ENCODE peak calls at places on chromosomes 2 and 18, in six cellular contexts. P, L, G, V, F and H are unnamed samples. For H3K36me3, the result is how much of the 10 kb centered on the place peaks cover.

GRCh38 chr18:23495723-23496440 is 7.4 kb upstream of the RMC1 start:
- DNase-seq in P (no peak), L (no peak), G (no peak), V (no peak), F (no peak), H (no peak)

GRCh38 chr2:72325592-72326422 is 178.1 kb upstream of the CYP26B1 start:
- DNase-seq in P (peak), L (peak), G (peak), V (no peak), F (peak), H (peak)

GRCh38 chr2:241768251-241768711 is 8.3 kb upstream of the GAL3ST2 start:
- DNase-seq in P (no peak), L (no peak), G (no peak), V (no peak), F (no peak), H (no peak)

GRCh38 chr2:151999058-151999457 is 99.8 kb downstream of the CACNB4 start:
- DNase-seq in P (peak), L (peak), G (peak), V (no peak), F (peak), H (no peak)

GRCh38 chr2:84970266-84970955 is 550 bp upstream of the KCMF1 start:
- DNase-seq in P (peak), L (peak), G (peak), V (peak), F (peak), H (peak)

GRCh38 chr2:152336854-152337510 is 2.0 kb downstream of the FMNL2 start:
- DNase-seq in P (peak), L (peak), G (peak), V (no peak), F (peak), H (no peak)

GRCh38 chr2:236872971-236873370 is 212.7 kb upstream of the COPS8 start:
- DNase-seq in P (no peak), L (no peak), G (no peak), V (no peak), F (no peak), H (no peak)

GRCh38 chr18:770583-770961 is 41.5 kb downstream of the YES1 start:
- DNase-seq in P (peak), L (no peak), G (no peak), V (no peak), F (no peak), H (no peak)

GRCh38 chr2:164913011-164913410 is 42.3 kb downstream of the SLC38A11 start:
- DNase-seq in P (peak), L (peak), G (no peak), V (no peak), F (no peak), H (no peak)

GRCh38 chr2:176584333-176584732 is 315.1 kb downstream of the MTX2 start:
- DNase-seq in P (no peak), L (no peak), G (no peak), V (no peak), F (no peak), H (no peak)

GRCh38 chr2:239598732-239599090 is 197.9 kb upstream of the HDAC4 start:
- DNase-seq in P (peak), L (no peak), G (peak), V (no peak), F (no peak), H (no peak)

GRCh38 chr2:86031606-86032005 is 74.1 kb downstream of the POLR1A start:
- DNase-seq in P (no peak), L (no peak), G (no peak), V (no peak), F (no peak), H (no peak)

GRCh38 chr2:10327896-10328666 is 25.4 kb downstream of the HPCAL1 start:
- DNase-seq in P (no peak), L (no peak), G (no peak), V (no peak), F (peak), H (no peak)

GRCh38 chr2:59383473-59383872 is 1142.3 kb upstream of the FANCL start:
- DNase-seq in P (no peak), L (no peak), G (no peak), V (no peak), F (no peak), H (no peak)

GRCh38 chr2:221874444-221874843 is 302.3 kb upstream of the EPHA4 start:
- DNase-seq in P (no peak), L (no peak), G (no peak), V (no peak), F (no peak), H (no peak)

GRCh38 chr2:230443540-230443939 is 27.5 kb downstream of the SP100 start:
- DNase-seq in P (no peak), L (no peak), G (no peak), V (no peak), F (no peak), H (no peak)

GRCh38 chr18:21179590-21180220 is 62.3 kb upstream of the GREB1L start:
- DNase-seq in P (peak), L (peak), G (peak), V (no peak), F (peak), H (no peak)

GRCh38 chr2:237514474-237515130 is 27.6 kb downstream of the MLPH start:
- DNase-seq in P (no peak), L (no peak), G (no peak), V (no peak), F (no peak), H (no peak)

GRCh38 chr2:230164139-230164538 is 55.6 kb downstream of the SP110 start:
- DNase-seq in P (no peak), L (no peak), G (no peak), V (no peak), F (no peak), H (no peak)

GRCh38 chr2:8522682-8523081 is 159.2 kb upstream of the ID2 start:
- DNase-seq in P (no peak), L (no peak), G (no peak), V (no peak), F (no peak), H (no peak)

GRCh38 chr2:26519396-26519991 is 41.6 kb upstream of the OTOF start:
- DNase-seq in P (peak), L (no peak), G (no peak), V (no peak), F (no peak), H (no peak)

GRCh38 chr2:172578054-172578453 is 22.2 kb downstream of the PDK1 start:
- DNase-seq in P (no peak), L (no peak), G (no peak), V (no peak), F (no peak), H (no peak)
- H3K36me3 ChIP-seq in P (under half), L (under half), G (half or more), V (half or more), F (under half), H (under half)

GRCh38 chr18:54181856-54182612 is 42.4 kb downstream of the MBD2 start:
- DNase-seq in P (no peak), L (no peak), G (no peak), V (no peak), F (no peak), H (no peak)
- H3K36me3 ChIP-seq in P (under half), L (under half), G (under half), V (half or more), F (under half), H (under half)

GRCh38 chr2:127582863-127583861 is 47.7 kb downstream of the MYO7B start:
- DNase-seq in P (no peak), L (no peak), G (peak), V (no peak), F (peak), H (no peak)

GRCh38 chr2:127580167-127581049 is 44.9 kb downstream of the MYO7B start:
- DNase-seq in P (no peak), L (no peak), G (peak), V (no peak), F (peak), H (no peak)

GRCh38 chr2:127581516-127582490 is 46.3 kb downstream of the MYO7B start:
- DNase-seq in P (no peak), L (no peak), G (peak), V (no peak), F (peak), H (no peak)

GRCh38 chr2:127579231-127579630 is 43.7 kb downstream of the MYO7B start:
- DNase-seq in P (no peak), L (no peak), G (no peak), V (no peak), F (no peak), H (no peak)

DNA sequence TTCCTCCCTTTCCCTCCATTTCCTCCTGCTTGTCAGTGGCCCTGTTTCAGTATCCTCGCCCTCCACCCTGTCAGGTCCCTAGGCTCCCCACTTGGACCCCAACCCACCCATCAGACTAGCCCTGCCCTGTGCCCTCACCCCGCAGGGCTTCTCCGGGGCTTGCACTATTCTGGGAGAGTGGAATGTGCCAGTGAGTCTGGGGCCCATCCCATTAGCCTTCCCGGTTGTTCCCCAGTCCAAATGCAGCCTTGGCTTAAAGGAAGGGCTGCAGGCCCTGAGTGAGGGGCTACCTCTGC is 45.5 kb downstream of the MYO7B start:
- DNase-seq in P (no peak), L (no peak), G (peak), V (no peak), F (no peak), H (no peak)
- H3K36me3 ChIP-seq in P (under half), L (under half), G (under half), V (under half), F (under half), H (under half)

GRCh38 chr2:47041891-47042684 is 113.0 kb downstream of the STPG4 start:
- DNase-seq in P (no peak), L (peak), G (no peak), V (no peak), F (no peak), H (no peak)
- H3K36me3 ChIP-seq in P (under half), L (under half), G (under half), V (half or more), F (under half), H (under half)

DNA sequence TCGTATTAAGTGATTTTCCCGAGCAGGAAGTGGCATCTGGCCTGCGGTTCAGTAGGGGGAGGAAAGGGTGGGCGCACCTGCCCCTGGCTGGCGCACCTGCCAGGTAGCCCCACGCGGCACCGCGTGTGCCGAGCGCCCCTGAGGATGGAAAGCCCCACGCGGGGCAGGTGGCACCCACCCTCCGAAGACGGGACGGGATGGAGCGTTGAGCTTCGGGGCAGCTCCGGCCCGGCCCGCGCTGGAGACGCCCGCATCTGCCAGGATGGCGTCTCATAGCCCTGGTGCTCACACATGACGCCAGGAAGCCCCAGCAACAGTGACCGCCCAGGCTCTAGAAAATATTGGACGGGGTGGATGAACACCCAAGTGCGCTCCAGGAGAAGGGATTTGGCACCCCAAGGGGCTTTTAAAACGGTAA is 2.5 kb upstream of the NFATC1 start:
- DNase-seq in P (no peak), L (no peak), G (peak), V (no peak), F (no peak), H (no peak)
- H3K36me3 ChIP-seq in P (under half), L (under half), G (under half), V (under half), F (under half), H (under half)

GRCh38 chr2:171745806-171746205 is 58.5 kb downstream of the DYNC1I2 start:
- DNase-seq in P (no peak), L (no peak), G (no peak), V (no peak), F (no peak), H (no peak)

GRCh38 chr2:171745141-171745540 is 57.9 kb downstream of the DYNC1I2 start:
- DNase-seq in P (no peak), L (no peak), G (no peak), V (no peak), F (no peak), H (no peak)

DNA sequence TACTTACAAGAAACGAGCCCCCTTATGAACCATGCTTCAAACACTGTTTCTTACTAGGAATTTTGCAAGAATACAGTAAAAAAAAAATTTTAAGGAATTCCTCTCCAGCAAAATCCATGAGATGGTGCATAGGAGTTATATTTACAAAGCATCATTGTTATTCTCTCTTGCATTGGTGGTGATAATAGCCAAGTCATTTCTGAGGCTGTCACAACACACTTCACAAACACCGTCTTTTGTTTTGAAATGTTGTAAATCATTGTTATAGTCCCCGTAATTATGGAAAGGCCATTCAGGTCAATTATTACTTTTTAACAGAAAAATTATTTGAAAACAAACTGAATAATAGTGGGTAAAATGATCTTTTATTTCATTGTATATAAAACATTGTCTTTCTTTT is 60.1 kb downstream of the DYNC1I2 start:
- DNase-seq in P (no peak), L (no peak), G (no peak), V (no peak), F (no peak), H (no peak)
- H3K36me3 ChIP-seq in P (under half), L (under half), G (half or more), V (half or more), F (half or more), H (under half)

GRCh38 chr2:240745962-240746361 is 54.3 kb downstream of the AQP12A start:
- DNase-seq in P (no peak), L (no peak), G (no peak), V (no peak), F (no peak), H (no peak)

GRCh38 chr2:240741091-240741490 is 49.4 kb downstream of the AQP12A start:
- DNase-seq in P (no peak), L (no peak), G (no peak), V (no peak), F (no peak), H (no peak)

GRCh38 chr2:240739797-240740196 is 48.1 kb downstream of the AQP12A start:
- DNase-seq in P (no peak), L (no peak), G (no peak), V (no peak), F (no peak), H (no peak)

GRCh38 chr2:240745456-240745855 is 53.8 kb downstream of the AQP12A start:
- DNase-seq in P (no peak), L (no peak), G (no peak), V (no peak), F (no peak), H (no peak)

GRCh38 chr2:240742602-240743095 is 51.0 kb downstream of the AQP12A start:
- DNase-seq in P (no peak), L (peak), G (peak), V (no peak), F (no peak), H (no peak)
- H3K36me3 ChIP-seq in P (under half), L (under half), G (under half), V (under half), F (under half), H (under half)

GRCh38 chr2:233850745-233851144 is 3.6 kb downstream of the HJURP start:
- DNase-seq in P (no peak), L (no peak), G (no peak), V (no peak), F (no peak), H (no peak)

GRCh38 chr2:233847248-233847898 is 7.0 kb downstream of the HJURP start:
- DNase-seq in P (no peak), L (no peak), G (no peak), V (no peak), F (peak), H (no peak)

GRCh38 chr2:233846387-233847247 is 7.7 kb downstream of the HJURP start:
- DNase-seq in P (no peak), L (no peak), G (no peak), V (no peak), F (peak), H (no peak)

GRCh38 chr2:233849607-233850271 is 4.6 kb downstream of the HJURP start:
- DNase-seq in P (no peak), L (no peak), G (no peak), V (no peak), F (no peak), H (no peak)

DNA sequence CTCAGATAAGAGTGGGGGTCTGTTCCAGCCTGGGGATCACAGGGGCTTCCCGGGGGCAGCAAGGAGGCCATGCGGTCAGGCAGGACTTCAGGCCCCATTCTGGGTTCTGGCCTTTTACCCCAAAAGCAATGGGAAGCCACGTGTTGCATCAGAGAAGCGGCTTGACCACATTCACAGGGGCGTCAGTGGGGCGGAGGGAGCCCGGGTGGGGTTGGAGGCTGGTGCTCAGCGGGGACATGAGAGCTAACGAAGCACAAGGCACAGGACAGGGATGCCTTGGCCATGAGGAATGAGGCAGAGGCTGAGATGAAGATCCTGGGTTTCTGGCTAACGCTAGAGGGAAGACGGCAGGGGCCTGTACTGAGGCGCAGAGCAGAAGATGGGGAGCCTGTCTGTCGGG is 6.1 kb downstream of the HJURP start:
- DNase-seq in P (no peak), L (no peak), G (no peak), V (no peak), F (no peak), H (no peak)
- H3K36me3 ChIP-seq in P (under half), L (half or more), G (half or more), V (half or more), F (under half), H (under half)

GRCh38 chr2:227534714-227535113 is 62.8 kb downstream of the AGFG1 start:
- DNase-seq in P (no peak), L (no peak), G (no peak), V (no peak), F (no peak), H (no peak)
- H3K36me3 ChIP-seq in P (under half), L (under half), G (half or more), V (half or more), F (half or more), H (under half)

GRCh38 chr2:215411941-215412743 is 23.7 kb downstream of the FN1 start:
- DNase-seq in P (no peak), L (no peak), G (no peak), V (no peak), F (no peak), H (no peak)
- H3K36me3 ChIP-seq in P (under half), L (under half), G (half or more), V (under half), F (under half), H (under half)